ENCODE peak calls at places on chromosomes 5 and 9, in nine cellular contexts. W, E, I, B, G, D, O, U and M are unnamed samples.

GRCh38 chr9:84703793-84704192 is 34.3 kb downstream of the NTRK2 start:
- DNase-seq in W (no peak), O (no peak), I (no peak), B (no peak), D (no peak), G (peak; percentile 77), U (no peak), E (no peak), M (no peak)

GRCh38 chr9:73265876-73266275 is 114.2 kb downstream of the ANXA1 start:
- DNase-seq in G (no peak), O (no peak), W (no peak), D (no peak), B (no peak), U (no peak), I (no peak), E (no peak), M (no peak)

GRCh38 chr5:93209476-93209875 is 371.5 kb downstream of the NR2F1-AS1 start:
- DNase-seq in D (no peak), E (no peak), W (no peak), U (no peak), O (no peak), I (no peak), B (no peak), G (no peak), M (no peak)

GRCh38 chr5:113223831-113224604 is 210.8 kb downstream of the TSSK1B start:
- DNase-seq in D (no peak), O (no peak), G (peak; percentile 40), B (no peak), I (no peak), W (no peak), U (peak; percentile 29), E (no peak), M (no peak)

GRCh38 chr5:1660037-1660400 is 136.3 kb upstream of the LPCAT1 start:
- DNase-seq in D (peak; percentile 60), B (peak; percentile 65), W (no peak), I (no peak), O (no peak), E (no peak), U (peak; percentile 70), G (no peak), M (no peak)

GRCh38 chr9:120513825-120514598 is 66.0 kb downstream of the CDK5RAP2 start:
- DNase-seq in E (no peak), G (no peak), I (no peak), D (no peak), B (no peak), U (no peak), O (no peak), W (no peak), M (no peak)

GRCh38 chr9:104093162-104093561 is 947 bp upstream of the SMC2 start:
- DNase-seq in D (no peak), E (no peak), G (peak; percentile 19), B (no peak), U (peak; percentile 72), W (peak; percentile 30), I (no peak), O (no peak), M (no peak)

GRCh38 chr5:180658774-180659564 is 9.6 kb upstream of the FLT4 start:
- DNase-seq in I (no peak), U (peak; percentile 66), D (peak; percentile 47), W (no peak), B (no peak), O (no peak), E (no peak), G (no peak), M (no peak)

GRCh38 chr9:10226996-10227395 is 385.8 kb downstream of the PTPRD start:
- DNase-seq in U (no peak), O (no peak), I (no peak), W (no peak), E (no peak), G (no peak), D (no peak), B (no peak), M (no peak)

GRCh38 chr9:10238087-10238486 is 374.7 kb downstream of the PTPRD start:
- DNase-seq in W (no peak), G (no peak), U (no peak), I (no peak), D (no peak), O (no peak), E (no peak), B (no peak), M (no peak)

GRCh38 chr9:10230512-10230911 is 382.3 kb downstream of the PTPRD start:
- DNase-seq in D (no peak), E (no peak), U (no peak), G (no peak), I (no peak), W (no peak), B (no peak), O (no peak), M (no peak)

GRCh38 chr9:10228082-10228481 is 384.7 kb downstream of the PTPRD start:
- DNase-seq in D (no peak), I (no peak), O (no peak), G (no peak), W (no peak), E (no peak), U (no peak), B (no peak), M (no peak)

DNA sequence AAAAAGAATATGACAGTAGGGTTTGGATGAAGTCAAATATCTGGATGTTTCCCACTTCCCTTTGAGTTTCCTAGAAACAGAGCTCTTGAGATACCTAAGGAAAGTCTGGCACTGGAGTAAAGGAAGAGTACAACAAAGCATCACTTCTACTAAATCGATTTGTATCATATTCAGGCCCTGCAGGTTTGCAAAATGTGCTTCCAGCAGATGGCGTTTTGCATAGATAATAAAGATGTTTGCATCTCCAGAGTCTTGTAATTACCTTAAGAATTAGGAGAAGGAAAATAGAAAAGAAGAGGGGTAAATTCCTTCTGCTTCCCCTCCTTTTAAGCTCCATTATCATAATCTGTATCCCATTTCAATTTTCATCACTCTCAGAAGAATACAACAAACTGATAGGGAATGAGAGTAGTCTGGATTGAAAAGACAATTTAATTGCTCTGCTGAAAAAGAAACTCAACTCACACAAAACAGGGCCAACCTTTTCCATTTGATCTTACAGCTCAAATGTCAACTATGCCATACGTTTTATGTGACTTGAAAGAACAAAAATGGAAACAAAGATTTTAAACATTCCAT is 380.4 kb downstream of the PTPRD start:
- DNase-seq in D (no peak), E (no peak), U (no peak), I (no peak), O (no peak), G (peak; percentile 1), W (peak; percentile 19), B (no peak), M (no peak)
- TF ChIP-seq CTCF in D (no peak), E (peak; percentile 44), U (no peak), I (no peak), O (no peak), G (peak; percentile 59), W (peak; percentile 21), B (no peak), M (peak; percentile 55)

GRCh38 chr9:138100711-138101349 is 223.2 kb downstream of the CACNA1B start:
- DNase-seq in W (no peak), E (no peak), I (no peak), U (peak; percentile 31), D (peak; percentile 58), B (peak; percentile 63), O (peak; percentile 10), G (no peak), M (peak; percentile 31)
- TF ChIP-seq CTCF in W (no peak), E (no peak), I (peak; percentile 20), U (no peak), D (peak; percentile 8), B (no peak), O (no peak), G (no peak), M (peak; percentile 5)

GRCh38 chr9:131201856-131202255 is 74.5 kb downstream of the FAM78A start:
- DNase-seq in G (no peak), O (no peak), I (no peak), U (no peak), D (no peak), W (no peak), E (no peak), B (no peak), M (no peak)

GRCh38 chr9:131206495-131206894 is 69.8 kb downstream of the FAM78A start:
- DNase-seq in G (no peak), W (no peak), I (no peak), B (no peak), D (no peak), E (no peak), O (no peak), U (no peak), M (no peak)

GRCh38 chr9:131204285-131204684 is 72.0 kb downstream of the FAM78A start:
- DNase-seq in G (no peak), O (no peak), I (no peak), D (no peak), U (no peak), B (no peak), E (no peak), W (no peak), M (no peak)

GRCh38 chr9:131198316-131198715 is 72.9 kb downstream of the NUP214 start:
- DNase-seq in W (no peak), I (no peak), O (no peak), B (peak; percentile 64), G (no peak), D (no peak), E (no peak), U (no peak), M (no peak)

GRCh38 chr9:131203438-131204219 is 72.7 kb downstream of the FAM78A start:
- DNase-seq in W (no peak), E (no peak), I (no peak), O (no peak), G (no peak), B (no peak), U (no peak), D (no peak), M (no peak)
- TF ChIP-seq CTCF in W (peak; percentile 33), E (peak; percentile 45), I (no peak), O (no peak), G (peak; percentile 25), B (no peak), U (peak; percentile 32), D (no peak), M (no peak)

GRCh38 chr9:4661165-4662095 is 664 bp upstream of the PLPP6 start:
- DNase-seq in D (no peak), U (peak; percentile 81), G (peak; percentile 72), W (no peak), I (no peak), E (no peak), B (no peak), O (no peak), M (no peak)

GRCh38 chr9:4662989-4663792 is 1.1 kb downstream of the PLPP6 start:
- DNase-seq in U (peak; percentile 58), I (no peak), B (no peak), O (peak; percentile 38), E (no peak), D (no peak), W (no peak), G (no peak), M (no peak)

GRCh38 chr9:4663956-4664355 is 1.9 kb downstream of the PLPP6 start:
- DNase-seq in I (no peak), W (no peak), G (no peak), O (no peak), D (no peak), E (no peak), U (no peak), B (no peak), M (no peak)

GRCh38 chr9:4665357-4665756 is 923 bp downstream of the SPATA6L start:
- DNase-seq in U (no peak), E (no peak), B (no peak), I (no peak), W (peak; percentile 82), O (peak; percentile 37), D (no peak), G (peak; percentile 46), M (no peak)

DNA sequence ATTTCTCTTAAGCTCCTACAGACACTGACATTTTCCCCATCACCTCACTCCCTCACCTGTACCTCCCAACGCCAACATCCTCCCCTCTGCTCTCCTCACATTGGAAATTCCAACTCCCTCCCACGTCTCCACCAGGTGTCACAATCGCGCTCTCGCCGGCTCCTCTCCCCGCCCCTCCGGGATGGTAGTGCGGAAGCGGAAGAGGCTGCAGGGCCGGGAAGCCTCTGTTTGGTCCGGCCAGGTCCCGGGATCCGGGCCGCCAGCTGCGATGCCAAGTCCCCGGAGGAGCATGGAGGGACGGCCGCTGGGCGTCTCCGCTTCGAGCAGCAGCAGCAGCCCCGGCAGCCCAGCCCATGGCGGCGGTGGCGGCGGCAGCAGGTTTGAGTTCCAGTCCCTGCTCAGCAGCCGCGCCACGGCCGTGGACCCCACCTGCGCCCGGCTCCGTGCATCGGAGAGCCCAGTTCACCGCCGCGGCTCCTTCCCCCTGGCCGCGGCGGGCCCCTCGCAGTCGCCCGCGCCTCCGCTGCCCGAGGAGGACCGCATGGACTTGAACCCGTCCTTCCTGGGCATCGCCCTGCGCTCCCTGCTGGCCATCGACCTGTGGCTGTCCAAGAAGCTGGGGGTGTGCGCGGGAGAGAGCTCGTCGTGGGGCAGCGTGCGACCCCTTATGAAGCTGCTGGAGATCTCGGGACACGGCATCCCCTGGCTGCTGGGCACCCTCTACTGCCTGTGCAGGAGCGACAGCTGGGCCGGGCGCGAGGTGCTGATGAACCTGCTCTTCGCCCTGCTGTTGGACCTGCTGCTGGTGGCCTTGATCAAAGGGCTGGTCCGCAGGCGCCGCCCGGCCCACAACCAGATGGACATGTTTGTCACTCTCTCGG is at the start of gene PLPP6:
- DNase-seq in G (peak; percentile 80), B (peak; percentile 95), I (peak; percentile 60), W (peak; percentile 75), E (no peak), U (peak; percentile 95), O (peak; percentile 91), D (peak; percentile 94), M (peak; percentile 57)
- TF ChIP-seq CTCF in G (peak; percentile 62), B (peak; percentile 74), I (peak; percentile 13), W (peak; percentile 51), E (peak; percentile 65), U (peak; percentile 38), O (peak; percentile 58), D (peak; percentile 55), M (peak; percentile 60)